ENCODE peak calls at places on chromosomes 16 and 17, in ten cellular contexts. K is osteocyte, G is BE2C, E is cardiac muscle cell, Y is OCI-LY7, V is neural progenitor cell, W is tibial artery, U is AG09319, N is HCT116, Q is type B pancreatic cell. Z is an unnamed sample.

GRCh38 chr17:80860101-80860671 is 131.5 kb upstream of the CHMP6 start:
- DNase-seq in E (no peak), G (no peak), V (no peak), Q (no peak), K (no peak), W (no peak), Y (no peak), N (no peak), U (no peak), Z (no peak)

GRCh38 chr17:77707546-77707945 is 251.0 kb upstream of the TNRC6C start:
- DNase-seq in Q (peak), Y (no peak), N (no peak), G (no peak), K (peak), U (no peak), V (no peak), E (no peak), W (no peak), Z (no peak)

GRCh38 chr17:9862949-9863348 is 37.2 kb downstream of the GLP2R start:
- DNase-seq in K (no peak), Q (no peak), Y (no peak), E (no peak), G (no peak), W (no peak), N (no peak), V (no peak), U (no peak), Z (no peak)

GRCh38 chr16:81029930-81030604 is 5.6 kb upstream of the ATMIN start:
- DNase-seq in U (no peak), N (no peak), Q (no peak), G (no peak), Y (no peak), K (no peak), W (no peak), V (no peak), E (no peak), Z (no peak)

GRCh38 chr16:27471661-27472060 is 69.7 kb downstream of the IL21R start:
- DNase-seq in U (no peak), G (no peak), K (no peak), Q (no peak), N (no peak), Y (no peak), E (no peak), W (no peak), V (no peak), Z (no peak)

GRCh38 chr16:17567455-17567854 is 96.7 kb upstream of the XYLT1 start:
- DNase-seq in G (no peak), W (no peak), Y (no peak), N (no peak), V (no peak), U (no peak), Q (no peak), K (no peak), E (no peak), Z (no peak)

GRCh38 chr16:49834496-49835009 is 21.4 kb downstream of the ZNF423 start:
- DNase-seq in W (peak), Q (no peak), G (peak), U (no peak), K (no peak), E (peak), V (peak), N (no peak), Y (no peak), Z (peak)

GRCh38 chr17:70774339-70775110 is 605.2 kb downstream of the KCNJ2 start:
- DNase-seq in N (no peak), W (no peak), K (no peak), E (no peak), U (no peak), Q (no peak), V (no peak), G (no peak), Y (no peak), Z (no peak)

GRCh38 chr16:74623214-74623842 is 16.4 kb upstream of the GLG1 start:
- DNase-seq in Q (no peak), U (no peak), W (no peak), E (peak), K (no peak), V (peak), Y (peak), N (no peak), G (no peak), Z (no peak)

GRCh38 chr16:68355447-68356248 is 44.8 kb downstream of the PRMT7 start:
- DNase-seq in U (no peak), Q (no peak), K (no peak), V (peak), N (no peak), E (no peak), W (no peak), G (no peak), Y (no peak), Z (no peak)

GRCh38 chr16:19289805-19290490 is 4.4 kb downstream of the CLEC19A start:
- DNase-seq in U (no peak), Q (no peak), Y (no peak), E (peak), N (no peak), G (peak), K (no peak), W (no peak), V (peak), Z (no peak)

GRCh38 chr17:32356750-32357149 is 6.8 kb downstream of the ZNF207 start:
- DNase-seq in Y (no peak), U (no peak), G (no peak), V (no peak), W (no peak), Q (no peak), E (no peak), K (no peak), N (no peak), Z (no peak)

GRCh38 chr17:81409190-81409935 is 14.1 kb downstream of the BAHCC1 start:
- DNase-seq in Y (peak), W (no peak), E (no peak), V (peak), G (peak), U (no peak), K (no peak), N (no peak), Q (no peak), Z (no peak)

GRCh38 chr17:27601069-27601974 is 29.7 kb upstream of the LGALS9 start:
- DNase-seq in K (peak), U (peak), E (peak), Q (peak), W (peak), V (peak), Y (peak), N (peak), G (peak), Z (peak)

GRCh38 chr17:77572065-77572601 is 386.4 kb upstream of the TNRC6C start:
- DNase-seq in K (no peak), G (no peak), W (no peak), V (peak), E (no peak), N (no peak), U (no peak), Q (no peak), Y (no peak), Z (peak)

GRCh38 chr17:2028737-2029136 is 1.2 kb upstream of the DPH1 start:
- DNase-seq in U (no peak), E (no peak), N (no peak), W (no peak), Y (no peak), V (no peak), K (no peak), Q (no peak), G (no peak), Z (no peak)

GRCh38 chr17:4934173-4934979 is 2.3 kb downstream of the GP1BA start:
- DNase-seq in E (no peak), U (no peak), K (no peak), Y (no peak), G (peak), W (no peak), V (no peak), Q (no peak), N (no peak), Z (no peak)

GRCh38 chr17:55811536-55811935 is 60.7 kb downstream of the PCTP start:
- DNase-seq in Q (no peak), G (no peak), E (no peak), Y (no peak), N (no peak), U (no peak), W (peak), V (no peak), K (no peak), Z (no peak)

GRCh38 chr16:66740010-66740409 is 11.4 kb downstream of the DYNC1LI2 start:
- DNase-seq in E (peak), W (no peak), U (no peak), Y (peak), Q (no peak), V (peak), N (no peak), G (peak), K (no peak), Z (no peak)

GRCh38 chr16:1377406-1378010 is 25.8 kb downstream of the GNPTG start:
- DNase-seq in G (no peak), E (no peak), Y (no peak), V (no peak), N (no peak), Q (no peak), W (no peak), K (no peak), U (no peak), Z (no peak)

GRCh38 chr17:7956208-7956965 is 24.4 kb downstream of the CNTROB start:
- DNase-seq in G (peak), K (no peak), N (no peak), E (peak), U (no peak), Y (no peak), W (peak), Q (no peak), V (no peak), Z (no peak)

GRCh38 chr17:46962374-46962790 is 16.7 kb downstream of the RPRML start:
- DNase-seq in V (no peak), N (no peak), E (no peak), Q (no peak), U (no peak), Y (no peak), W (no peak), K (no peak), G (no peak), Z (no peak)

GRCh38 chr17:61247438-61247837 is 152.2 kb upstream of the TBX2 start:
- DNase-seq in Y (no peak), W (no peak), V (no peak), E (no peak), U (peak), Q (no peak), N (no peak), K (no peak), G (peak), Z (no peak)

GRCh38 chr17:50614471-50615051 is 20.1 kb upstream of the ABCC3 start:
- DNase-seq in U (no peak), K (no peak), Y (no peak), Q (no peak), V (no peak), E (no peak), W (no peak), G (no peak), N (no peak), Z (peak)

GRCh38 chr16:72932050-72932449 is 115.9 kb downstream of the ZFHX3 start:
- DNase-seq in N (no peak), W (no peak), K (no peak), G (no peak), Q (no peak), E (no peak), Y (no peak), U (no peak), V (no peak), Z (no peak)
- TF ChIP-seq CTCF in N (no peak), W (no peak), K (no peak), G (no peak), Q (no peak), E (no peak), Y (no peak), U (no peak), V (no peak), Z (no peak)

GRCh38 chr17:73062726-73063125 is 29.8 kb downstream of the SLC39A11 start:
- DNase-seq in G (no peak), W (no peak), U (no peak), K (no peak), N (no peak), E (no peak), V (no peak), Y (no peak), Q (no peak), Z (no peak)

GRCh38 chr17:73052923-73053322 is 39.6 kb downstream of the SLC39A11 start:
- DNase-seq in U (no peak), Y (no peak), G (no peak), K (no peak), Q (no peak), N (no peak), V (no peak), E (no peak), W (no peak), Z (no peak)

GRCh38 chr17:73057196-73057595 is 35.3 kb downstream of the SLC39A11 start:
- DNase-seq in K (no peak), Q (no peak), V (no peak), Y (no peak), E (no peak), U (no peak), N (no peak), W (no peak), G (no peak), Z (no peak)

GRCh38 chr17:73058022-73058421 is 34.5 kb downstream of the SLC39A11 start:
- DNase-seq in V (no peak), Y (no peak), Q (no peak), E (no peak), K (no peak), U (no peak), G (peak), N (no peak), W (no peak), Z (no peak)
- TF ChIP-seq CTCF in V (no peak), Y (no peak), Q (no peak), E (no peak), K (no peak), U (no peak), G (no peak), N (no peak), W (no peak), Z (no peak)

DNA sequence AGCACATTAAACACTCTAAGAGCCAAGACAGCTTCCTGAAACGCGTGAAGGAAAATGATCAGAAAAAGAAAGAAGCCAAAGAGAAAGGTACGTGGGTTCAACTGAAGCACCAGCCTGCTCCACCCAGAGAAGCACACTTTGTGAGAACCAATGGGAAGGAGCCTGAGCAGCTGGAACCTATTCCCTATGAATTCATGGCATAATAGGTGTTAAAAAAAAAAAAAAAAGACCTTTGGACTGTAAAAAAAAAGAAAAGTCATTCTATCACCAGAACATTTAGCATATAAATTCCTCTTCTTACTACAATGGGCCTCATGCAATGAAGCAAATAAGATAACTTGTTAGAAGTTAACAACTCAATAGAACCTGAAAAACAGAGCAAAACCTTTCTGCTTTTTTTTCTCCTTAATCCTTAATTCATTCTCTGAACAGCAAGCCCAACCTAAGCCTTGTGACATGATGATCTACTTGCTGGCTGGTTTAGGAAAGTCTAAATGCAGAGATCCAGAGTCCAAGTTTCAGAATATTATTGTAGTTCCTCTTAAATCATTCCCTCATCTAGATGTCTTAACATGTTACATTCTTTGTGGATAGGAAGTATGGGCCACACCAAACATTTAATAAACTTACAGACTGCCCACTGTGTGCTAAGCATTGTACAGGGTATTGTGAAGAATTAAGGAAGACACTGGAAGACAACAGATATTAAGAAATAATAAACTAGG is 45.4 kb downstream of the BRCA1 start:
- DNase-seq in V (no peak), W (no peak), Q (no peak), G (no peak), K (no peak), Y (no peak), E (no peak), U (no peak), N (no peak), Z (no peak)
- TF ChIP-seq CTCF in V (no peak), W (no peak), Q (no peak), G (no peak), K (no peak), Y (no peak), E (no peak), U (no peak), N (no peak), Z (no peak)

DNA sequence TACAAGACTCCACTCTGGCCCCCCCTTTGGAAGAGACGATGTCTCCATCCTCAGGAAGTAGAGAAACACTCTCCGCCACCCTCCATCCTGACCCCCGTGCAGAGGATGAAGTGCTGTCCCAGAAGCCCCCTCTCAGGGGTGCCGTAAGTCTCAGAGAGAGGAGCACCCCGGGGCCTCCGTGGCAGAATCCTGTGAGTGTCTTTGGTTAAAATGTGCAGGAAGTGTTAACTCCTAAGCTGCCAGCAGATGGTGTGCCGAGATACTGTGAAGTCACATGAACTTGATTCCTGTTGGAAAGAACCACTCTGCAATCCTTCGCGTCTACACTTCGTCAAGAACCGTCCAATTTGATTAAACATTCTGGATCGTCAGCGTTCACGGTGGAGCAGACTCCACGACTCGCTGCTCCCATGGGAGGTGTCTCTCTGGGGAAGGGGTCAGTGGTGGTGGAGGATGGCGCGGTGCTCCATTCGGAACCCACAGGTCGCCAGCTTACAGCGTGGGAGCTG is 5.6 kb downstream of the BANP start:
- DNase-seq in W (no peak), Y (peak), G (peak), K (no peak), E (no peak), Q (no peak), U (no peak), V (no peak), N (no peak), Z (no peak)
- TF ChIP-seq CTCF in W (no peak), Y (peak), G (peak), K (peak), E (peak), Q (peak), U (peak), V (peak), N (peak), Z (peak)

GRCh38 chr17:64402469-64402868 is 11.8 kb upstream of the PECAM1 start:
- DNase-seq in N (no peak), Y (no peak), E (no peak), W (no peak), Q (no peak), V (no peak), U (no peak), G (no peak), K (no peak), Z (no peak)

GRCh38 chr17:64406321-64407200 is 15.9 kb upstream of the PECAM1 start:
- DNase-seq in Y (peak), E (no peak), G (no peak), K (no peak), Q (no peak), W (no peak), N (no peak), U (no peak), V (peak), Z (no peak)

GRCh38 chr17:64401941-64402340 is 11.3 kb upstream of the PECAM1 start:
- DNase-seq in N (no peak), V (no peak), G (no peak), E (no peak), Y (no peak), W (no peak), U (no peak), Q (no peak), K (no peak), Z (no peak)

GRCh38 chr17:64401244-64401860 is 10.7 kb upstream of the PECAM1 start:
- DNase-seq in E (no peak), Y (no peak), V (no peak), G (no peak), W (no peak), U (no peak), N (no peak), K (no peak), Q (no peak), Z (no peak)

GRCh38 chr17:64403881-64404460 is 13.3 kb upstream of the PECAM1 start:
- DNase-seq in G (no peak), N (no peak), U (no peak), Q (no peak), Y (no peak), E (no peak), K (no peak), W (peak), V (no peak), Z (no peak)
- TF ChIP-seq CTCF in G (no peak), N (no peak), U (no peak), Q (no peak), Y (no peak), E (no peak), K (no peak), W (no peak), V (no peak), Z (no peak)

GRCh38 chr16:86019446-86020047 is 120.6 kb downstream of the IRF8 start:
- DNase-seq in Q (no peak), W (no peak), G (no peak), K (no peak), U (no peak), E (peak), N (no peak), V (peak), Y (peak), Z (no peak)
- TF ChIP-seq CTCF in Q (peak), W (no peak), G (peak), K (no peak), U (no peak), E (peak), N (peak), V (peak), Y (peak), Z (no peak)

DNA sequence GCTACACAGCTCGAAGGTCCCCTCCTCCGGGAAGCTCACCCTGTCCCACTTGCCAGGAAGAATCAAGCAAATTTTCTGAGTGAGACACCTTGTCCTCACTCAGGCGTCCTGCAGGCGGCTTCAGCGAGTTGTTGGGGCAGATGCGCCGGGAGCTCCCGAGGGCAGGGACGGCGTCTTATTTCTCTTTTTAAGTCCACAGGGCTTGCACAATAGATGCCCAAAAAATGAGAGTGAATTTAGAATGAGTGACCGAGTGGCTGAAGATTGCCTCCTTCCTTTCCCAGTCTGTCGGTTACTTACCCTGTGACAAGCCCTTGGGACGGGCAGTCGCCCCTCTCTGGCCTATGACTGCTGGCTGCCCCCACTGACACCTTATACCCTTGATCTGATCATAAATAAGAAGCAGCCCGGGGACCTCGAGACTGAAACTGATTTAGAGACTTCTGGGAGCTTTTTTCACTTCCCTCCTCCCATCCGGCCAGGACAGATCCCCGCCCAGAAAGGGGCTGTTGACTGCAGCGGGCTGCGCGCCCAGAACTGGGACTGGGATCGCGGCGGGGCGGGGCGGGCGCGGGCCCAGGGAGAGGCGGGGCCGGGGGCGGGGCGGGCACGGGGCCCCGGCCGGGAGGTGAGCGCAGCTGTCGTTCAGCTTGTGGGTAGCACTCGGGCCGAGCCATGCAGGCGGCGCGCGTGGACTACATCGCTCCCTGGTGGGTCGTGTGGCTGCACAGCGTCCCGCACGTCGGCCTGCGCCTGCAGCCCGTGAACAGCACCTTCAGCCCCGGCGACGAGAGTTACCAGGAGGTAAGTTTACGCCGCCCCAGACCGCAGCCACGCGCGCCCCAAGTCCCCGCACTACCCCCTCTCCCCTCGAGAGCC is at the start of gene TTYH2:
- DNase-seq in G (peak), K (peak), E (peak), Y (peak), Q (peak), U (peak), V (peak), N (peak), W (peak), Z (peak)
- TF ChIP-seq CTCF in G (no peak), K (no peak), E (peak), Y (peak), Q (peak), U (peak), V (peak), N (peak), W (peak), Z (no peak)

GRCh38 chr16:31200821-31201510 is 1.6 kb downstream of the PYCARD start:
- DNase-seq in G (no peak), U (no peak), W (no peak), Q (no peak), Y (peak), K (no peak), N (no peak), E (no peak), V (no peak), Z (no peak)
- TF ChIP-seq CTCF in G (peak), U (peak), W (no peak), Q (no peak), Y (peak), K (no peak), N (no peak), E (no peak), V (no peak), Z (no peak)